ENCODE peak calls at places on chromosomes 7 and 10, in nine cellular contexts. V, R, M, Y, I, L, S, B and E are unnamed samples.
A peak's percentile ranks its signal among the peaks of the same experiment; 100 is the strongest.

GRCh38 chr7:150398108-150398964 is 19.2 kb downstream of the ZNF775 start:
- DNase-seq in I (no peak), M (no peak), S (no peak), B (no peak), L (no peak), R (no peak), V (no peak), Y (no peak), E (no peak)

GRCh38 chr7:67423058-67423457 is 426.4 kb downstream of the TYW1 start:
- DNase-seq in Y (no peak), B (no peak), L (no peak), I (no peak), S (no peak), R (no peak), M (no peak), V (peak; percentile 2), E (no peak)

GRCh38 chr10:10911471-10911921 is 106.2 kb upstream of the CELF2 start:
- DNase-seq in I (no peak), Y (peak; percentile 87), L (peak; percentile 55), V (peak; percentile 89), R (peak; percentile 66), M (peak; percentile 74), S (no peak), B (no peak), E (no peak)

GRCh38 chr7:74134117-74134539 is 40.0 kb upstream of the EIF4H start:
- DNase-seq in S (no peak), I (no peak), L (no peak), Y (no peak), R (no peak), V (no peak), B (no peak), M (no peak), E (no peak)

GRCh38 chr10:75238182-75239180 is 2.7 kb upstream of the COMTD1 start:
- DNase-seq in B (no peak), I (no peak), R (no peak), L (no peak), Y (no peak), M (no peak), S (no peak), V (no peak), E (no peak)

GRCh38 chr10:102118867-102119266 is 1.3 kb downstream of the LDB1 start:
- DNase-seq in I (no peak), Y (no peak), B (peak; percentile 61), R (peak; percentile 44), V (peak; percentile 22), S (peak; percentile 39), M (peak; percentile 57), L (no peak), E (no peak)

GRCh38 chr10:9253121-9253520 is 1198.6 kb downstream of the GATA3 start:
- DNase-seq in L (no peak), M (no peak), S (no peak), B (no peak), Y (peak; percentile 7), I (no peak), V (peak; percentile 55), R (no peak), E (no peak)

GRCh38 chr10:115402690-115403089 is 309.5 kb downstream of the ATRNL1 start:
- DNase-seq in L (no peak), I (no peak), R (no peak), V (peak; percentile 69), M (no peak), Y (peak; percentile 70), S (no peak), B (no peak), E (no peak)

GRCh38 chr7:76303057-76303828 is 770 bp downstream of the HSPB1 start:
- DNase-seq in B (peak; percentile 92), M (peak; percentile 93), Y (peak; percentile 90), I (no peak), S (peak; percentile 87), L (peak; percentile 85), R (peak; percentile 78), V (peak; percentile 92), E (peak; percentile 84)

GRCh38 chr10:121216295-121216694 is 365.1 kb downstream of the WDR11 start:
- DNase-seq in S (no peak), B (no peak), R (no peak), Y (no peak), M (no peak), L (no peak), V (no peak), I (no peak), E (no peak)

DNA sequence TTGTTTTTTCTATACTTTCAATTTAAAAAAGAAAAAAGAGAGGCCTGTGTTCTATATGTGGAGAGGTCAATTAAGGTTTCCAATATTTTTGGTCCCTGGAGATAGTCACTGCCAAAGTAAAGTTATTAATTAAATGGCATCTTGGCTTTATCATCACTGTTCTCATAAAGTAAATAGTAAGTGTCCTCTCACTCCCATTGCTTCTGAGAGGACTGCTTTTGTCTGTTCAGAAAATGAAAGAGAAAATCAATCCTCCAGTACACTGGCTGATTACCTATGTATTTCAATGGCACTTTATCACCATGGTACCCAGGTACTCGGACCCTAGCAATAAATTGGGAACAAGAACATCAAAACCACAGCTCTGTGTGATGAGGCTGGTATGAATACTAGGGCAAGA is 94.0 kb downstream of the RNLS start:
- DNase-seq in R (no peak), L (no peak), I (no peak), V (no peak), S (no peak), B (no peak), M (no peak), Y (no peak), E (peak; percentile 3)
- TF ChIP-seq CTCF in R (no peak), L (no peak), I (no peak), V (no peak), S (no peak), B (no peak), M (no peak), Y (no peak), E (no peak)

GRCh38 chr7:24788075-24788474 is 30.8 kb upstream of the GSDME start:
- DNase-seq in Y (no peak), M (no peak), R (no peak), I (no peak), B (no peak), L (no peak), S (no peak), V (no peak), E (no peak)
- TF ChIP-seq CTCF in Y (peak; percentile 55), M (peak; percentile 16), R (no peak), I (peak; percentile 58), B (peak; percentile 25), L (no peak), S (peak; percentile 37), V (peak; percentile 54), E (peak; percentile 26)

GRCh38 chr10:132884041-132884440 is 58.3 kb downstream of the CFAP46 start:
- DNase-seq in B (no peak), M (peak; percentile 9), V (no peak), L (no peak), R (no peak), I (no peak), S (no peak), Y (no peak), E (no peak)

GRCh38 chr10:132884691-132885271 is 57.6 kb downstream of the CFAP46 start:
- DNase-seq in S (no peak), Y (no peak), V (no peak), M (peak; percentile 15), L (no peak), I (no peak), R (no peak), B (peak; percentile 25), E (no peak)

GRCh38 chr10:132889091-132889490 is 53.3 kb downstream of the CFAP46 start:
- DNase-seq in L (peak; percentile 16), S (no peak), Y (no peak), V (no peak), M (no peak), R (no peak), I (no peak), B (no peak), E (no peak)

GRCh38 chr10:132885451-132886210 is 56.7 kb downstream of the CFAP46 start:
- DNase-seq in B (no peak), S (no peak), V (no peak), Y (no peak), I (no peak), R (no peak), L (no peak), M (no peak), E (no peak)

DNA sequence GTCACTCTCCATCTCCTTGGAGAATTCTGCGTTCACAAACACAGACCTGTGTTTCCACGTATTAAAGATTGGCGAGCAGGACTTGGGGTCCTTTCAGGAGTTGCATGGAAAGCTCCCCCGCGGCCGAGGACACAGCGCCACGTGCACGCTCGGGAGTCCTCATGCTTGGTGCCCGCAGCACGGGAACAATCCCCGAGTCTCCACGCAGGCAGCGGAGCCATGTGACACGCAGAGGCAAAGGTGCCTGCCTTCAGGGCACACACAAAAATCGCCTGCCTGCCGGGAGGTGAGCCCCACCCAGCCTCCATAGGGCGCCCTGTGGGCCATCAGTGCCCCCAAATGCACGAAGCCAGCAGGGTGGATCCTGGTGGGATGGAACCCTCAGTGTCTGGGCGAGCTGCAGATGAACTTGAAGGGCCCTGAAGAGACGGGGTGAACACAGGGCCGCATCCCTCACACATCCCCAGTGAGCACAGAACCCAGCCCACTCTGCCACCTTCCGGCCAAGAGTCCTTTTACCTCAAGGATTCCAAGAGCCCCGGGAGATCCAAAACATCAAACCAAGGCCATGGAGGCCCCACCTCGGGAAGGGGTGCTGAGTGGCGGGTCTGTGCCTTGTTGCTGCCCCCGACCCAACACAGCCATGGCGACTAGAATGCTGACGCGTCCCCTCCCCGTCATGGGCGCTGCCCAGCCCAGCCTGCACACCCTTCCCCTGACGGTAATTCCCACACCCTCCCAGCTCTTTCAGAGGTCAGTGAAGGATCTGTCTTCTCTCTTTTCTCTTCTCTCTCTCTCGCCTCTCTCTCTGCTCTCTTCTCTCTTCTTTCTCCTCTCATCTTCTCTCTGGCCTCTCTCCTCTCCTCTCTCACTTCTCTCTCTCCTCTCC is 55.9 kb downstream of the CFAP46 start:
- DNase-seq in S (no peak), M (no peak), B (no peak), Y (no peak), L (peak; percentile 6), I (no peak), V (no peak), R (no peak), E (no peak)
- TF ChIP-seq CTCF in S (no peak), M (no peak), B (no peak), Y (no peak), L (no peak), I (no peak), V (no peak), R (no peak), E (no peak)

DNA sequence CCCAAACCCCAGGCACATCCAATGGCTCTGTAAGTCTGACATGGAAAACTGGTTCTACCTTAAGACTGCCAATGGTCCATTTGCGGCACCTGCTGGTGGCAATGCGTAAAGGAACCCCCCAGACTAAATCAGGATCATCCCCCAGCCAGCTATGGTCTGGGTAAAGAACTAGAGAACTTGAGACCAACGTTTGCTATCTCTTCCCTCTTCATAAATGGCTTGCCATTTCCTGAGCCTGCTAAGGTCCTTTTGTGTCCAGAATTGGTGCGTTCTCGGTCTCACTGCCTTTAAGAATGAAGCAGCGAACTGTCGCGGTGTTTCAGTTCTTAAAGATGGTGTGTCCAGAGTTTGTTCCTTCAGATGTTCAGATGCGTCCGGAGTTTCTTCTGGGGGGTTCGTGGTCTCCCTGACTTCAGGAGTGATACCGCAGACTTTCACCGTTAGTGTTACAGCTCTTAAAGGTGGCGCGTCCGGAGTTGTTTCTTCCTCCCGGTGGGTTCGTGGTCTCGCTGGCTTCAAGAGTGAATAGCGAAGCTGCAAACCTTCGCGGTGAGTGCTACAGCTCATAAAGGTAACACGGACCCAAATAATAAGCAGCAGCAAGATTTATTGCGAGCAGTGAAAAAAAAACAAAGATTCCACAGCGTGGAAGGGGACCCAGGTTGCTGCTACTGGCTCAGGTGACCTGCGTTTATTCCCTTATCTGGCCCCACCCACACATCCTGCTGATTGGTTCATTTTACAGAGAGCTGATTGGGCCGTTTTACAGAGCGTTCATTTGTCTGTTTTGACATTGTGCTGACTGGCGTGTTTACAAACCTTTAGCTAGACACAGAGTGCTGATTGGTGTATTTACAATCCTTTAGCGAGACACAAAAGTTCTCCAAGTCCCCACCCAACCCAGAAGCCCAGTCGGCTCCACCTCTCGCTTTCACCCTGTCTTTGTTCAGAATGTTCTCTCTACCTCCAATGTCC is 95.4 kb downstream of the ELMO1 start:
- DNase-seq in V (no peak), L (no peak), M (peak; percentile 34), S (peak; percentile 83), R (no peak), Y (no peak), I (no peak), B (peak; percentile 57), E (peak; percentile 58)
- TF ChIP-seq CTCF in V (no peak), L (no peak), M (no peak), S (peak; percentile 94), R (no peak), Y (no peak), I (peak; percentile 96), B (peak; percentile 93), E (peak; percentile 86)